ENCODE peak calls at places on chromosomes 4 and X, in four cellular contexts. One of them, this sample, is unnamed.

GRCh38 chr4:101183658-101184373 is 163.5 kb downstream of the PPP3CA start:
- DNase-seq in fibroblast of mammary gland: peak; percentile 34
- DNase-seq in natural killer cell: no peak
- DNase-seq in mesothelial cell of epicardium: no peak
- DNase-seq in this sample: no peak

GRCh38 chr4:8700576-8700975 is 108.0 kb downstream of the CPZ start:
- DNase-seq in fibroblast of mammary gland: no peak
- DNase-seq in natural killer cell: no peak
- DNase-seq in mesothelial cell of epicardium: peak; percentile 5
- DNase-seq in this sample: no peak

GRCh38 chr4:7762376-7763040 is 177.2 kb downstream of the AFAP1 start:
- DNase-seq in mesothelial cell of epicardium: no peak
- DNase-seq in natural killer cell: no peak
- DNase-seq in fibroblast of mammary gland: no peak
- DNase-seq in this sample: no peak

GRCh38 chr4:156609421-156609820 is 362.2 kb downstream of the PDGFC start:
- DNase-seq in natural killer cell: no peak
- DNase-seq in mesothelial cell of epicardium: no peak
- DNase-seq in fibroblast of mammary gland: no peak
- DNase-seq in this sample: no peak

GRCh38 chr4:168631241-168632151 is 134.6 kb downstream of the PALLD start:
- DNase-seq in natural killer cell: no peak
- DNase-seq in fibroblast of mammary gland: peak; percentile 38
- DNase-seq in mesothelial cell of epicardium: peak; percentile 87
- DNase-seq in this sample: peak; percentile 75

GRCh38 chr4:33107813-33108212 is 2387.6 kb downstream of the PCDH7 start:
- DNase-seq in fibroblast of mammary gland: peak; percentile 56
- DNase-seq in natural killer cell: no peak
- DNase-seq in mesothelial cell of epicardium: no peak
- DNase-seq in this sample: no peak

GRCh38 chr4:47929682-47930201 is 15.4 kb upstream of the NFXL1 start:
- DNase-seq in natural killer cell: no peak
- DNase-seq in mesothelial cell of epicardium: no peak
- DNase-seq in fibroblast of mammary gland: no peak
- DNase-seq in this sample: no peak

GRCh38 chr4:121155893-121156292 is 8.2 kb downstream of the TNIP3 start:
- DNase-seq in natural killer cell: no peak
- DNase-seq in fibroblast of mammary gland: peak; percentile 92
- DNase-seq in mesothelial cell of epicardium: no peak
- DNase-seq in this sample: no peak

GRCh38 chr4:169105620-169106019 is 95.6 kb upstream of the CBR4 start:
- DNase-seq in natural killer cell: no peak
- DNase-seq in mesothelial cell of epicardium: no peak
- DNase-seq in fibroblast of mammary gland: no peak
- DNase-seq in this sample: no peak

GRCh38 chr4:152247271-152247975 is 288.5 kb downstream of the FBXW7 start:
- DNase-seq in natural killer cell: no peak
- DNase-seq in fibroblast of mammary gland: no peak
- DNase-seq in mesothelial cell of epicardium: no peak
- DNase-seq in this sample: no peak

GRCh38 chrX:133776072-133776471 is 209.3 kb downstream of the GPC3 start:
- DNase-seq in fibroblast of mammary gland: no peak
- DNase-seq in natural killer cell: no peak
- DNase-seq in mesothelial cell of epicardium: no peak
- DNase-seq in this sample: no peak

GRCh38 chrX:118974088-118974907 is at the start of gene LONRF3:
- DNase-seq in natural killer cell: peak; percentile 72
- DNase-seq in mesothelial cell of epicardium: peak; percentile 52
- DNase-seq in fibroblast of mammary gland: peak; percentile 42
- DNase-seq in this sample: no peak

GRCh38 chr4:78169728-78170127 is 112.6 kb downstream of the FRAS1 start:
- DNase-seq in mesothelial cell of epicardium: no peak
- DNase-seq in fibroblast of mammary gland: no peak
- DNase-seq in natural killer cell: no peak
- DNase-seq in this sample: no peak

GRCh38 chr4:16857425-16857824 is 41.0 kb downstream of the LDB2 start:
- DNase-seq in fibroblast of mammary gland: no peak
- DNase-seq in natural killer cell: no peak
- DNase-seq in mesothelial cell of epicardium: no peak
- DNase-seq in this sample: no peak

GRCh38 chr4:94650690-94651089 is 107.1 kb upstream of the BMPR1B start:
- DNase-seq in fibroblast of mammary gland: peak; percentile 31
- DNase-seq in mesothelial cell of epicardium: no peak
- DNase-seq in natural killer cell: no peak
- DNase-seq in this sample: no peak

GRCh38 chrX:13270360-13270759 is 49.5 kb downstream of the ATXN3L start:
- DNase-seq in fibroblast of mammary gland: no peak
- DNase-seq in natural killer cell: no peak
- DNase-seq in mesothelial cell of epicardium: no peak
- DNase-seq in this sample: no peak

GRCh38 chr4:24434193-24434728 is 150.1 kb downstream of the DHX15 start:
- DNase-seq in natural killer cell: no peak
- DNase-seq in mesothelial cell of epicardium: no peak
- DNase-seq in fibroblast of mammary gland: no peak
- DNase-seq in this sample: no peak

GRCh38 chr4:131366724-131367123 is 1782.4 kb upstream of the PCDH10 start:
- DNase-seq in mesothelial cell of epicardium: no peak
- DNase-seq in fibroblast of mammary gland: no peak
- DNase-seq in natural killer cell: no peak
- DNase-seq in this sample: no peak

GRCh38 chr4:93495346-93495745 is 333.2 kb upstream of the ATOH1 start:
- DNase-seq in natural killer cell: no peak
- DNase-seq in mesothelial cell of epicardium: no peak
- DNase-seq in fibroblast of mammary gland: no peak
- DNase-seq in this sample: no peak

GRCh38 chrX:2614911-2615310 is 76.2 kb upstream of the CD99 start:
- DNase-seq in mesothelial cell of epicardium: no peak
- DNase-seq in natural killer cell: no peak
- DNase-seq in fibroblast of mammary gland: peak; percentile 83
- DNase-seq in this sample: no peak

GRCh38 chrX:2610246-2611170 is 80.6 kb upstream of the CD99 start:
- DNase-seq in fibroblast of mammary gland: no peak
- DNase-seq in mesothelial cell of epicardium: no peak
- DNase-seq in natural killer cell: no peak
- DNase-seq in this sample: no peak

GRCh38 chrX:2607113-2607512 is 84.0 kb upstream of the CD99 start:
- DNase-seq in mesothelial cell of epicardium: no peak
- DNase-seq in fibroblast of mammary gland: no peak
- DNase-seq in natural killer cell: no peak
- DNase-seq in this sample: no peak

GRCh38 chrX:2608638-2609430 is 82.3 kb upstream of the CD99 start:
- DNase-seq in mesothelial cell of epicardium: peak; percentile 87
- DNase-seq in natural killer cell: peak; percentile 68
- DNase-seq in fibroblast of mammary gland: peak; percentile 68
- DNase-seq in this sample: peak; percentile 80

GRCh38 chrX:2609431-2610238 is 81.5 kb upstream of the CD99 start:
- DNase-seq in fibroblast of mammary gland: peak; percentile 24
- DNase-seq in mesothelial cell of epicardium: no peak
- DNase-seq in natural killer cell: no peak
- DNase-seq in this sample: no peak
- TF ChIP-seq CTCF in fibroblast of mammary gland: no peak
- TF ChIP-seq CTCF in mesothelial cell of epicardium: no peak
- TF ChIP-seq CTCF in natural killer cell: no peak
- TF ChIP-seq CTCF in this sample: peak; percentile 42

DNA sequence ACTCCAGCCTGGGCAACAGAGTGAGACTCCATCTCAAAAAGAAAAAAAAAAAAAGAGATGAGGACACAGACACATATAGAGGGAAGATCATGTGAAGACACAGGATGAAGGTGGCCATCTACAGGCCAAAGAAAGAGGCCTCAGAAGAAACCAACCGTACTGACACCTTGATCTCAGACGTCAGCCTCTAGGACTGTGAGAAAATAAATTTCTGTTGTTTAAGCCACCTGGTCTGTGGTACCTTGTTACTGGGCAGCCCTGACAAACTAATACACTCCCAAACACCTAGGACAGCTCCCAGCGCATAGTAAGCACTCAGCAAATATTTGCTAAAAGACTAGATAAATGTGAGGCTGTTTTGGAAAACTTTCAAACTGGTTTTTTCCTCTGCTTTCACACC is 59.2 kb upstream of the SMIM10 start:
- DNase-seq in fibroblast of mammary gland: no peak
- DNase-seq in natural killer cell: no peak
- DNase-seq in mesothelial cell of epicardium: no peak
- DNase-seq in this sample: no peak
- TF ChIP-seq CTCF in fibroblast of mammary gland: no peak
- TF ChIP-seq CTCF in natural killer cell: no peak
- TF ChIP-seq CTCF in mesothelial cell of epicardium: no peak
- TF ChIP-seq CTCF in this sample: no peak

DNA sequence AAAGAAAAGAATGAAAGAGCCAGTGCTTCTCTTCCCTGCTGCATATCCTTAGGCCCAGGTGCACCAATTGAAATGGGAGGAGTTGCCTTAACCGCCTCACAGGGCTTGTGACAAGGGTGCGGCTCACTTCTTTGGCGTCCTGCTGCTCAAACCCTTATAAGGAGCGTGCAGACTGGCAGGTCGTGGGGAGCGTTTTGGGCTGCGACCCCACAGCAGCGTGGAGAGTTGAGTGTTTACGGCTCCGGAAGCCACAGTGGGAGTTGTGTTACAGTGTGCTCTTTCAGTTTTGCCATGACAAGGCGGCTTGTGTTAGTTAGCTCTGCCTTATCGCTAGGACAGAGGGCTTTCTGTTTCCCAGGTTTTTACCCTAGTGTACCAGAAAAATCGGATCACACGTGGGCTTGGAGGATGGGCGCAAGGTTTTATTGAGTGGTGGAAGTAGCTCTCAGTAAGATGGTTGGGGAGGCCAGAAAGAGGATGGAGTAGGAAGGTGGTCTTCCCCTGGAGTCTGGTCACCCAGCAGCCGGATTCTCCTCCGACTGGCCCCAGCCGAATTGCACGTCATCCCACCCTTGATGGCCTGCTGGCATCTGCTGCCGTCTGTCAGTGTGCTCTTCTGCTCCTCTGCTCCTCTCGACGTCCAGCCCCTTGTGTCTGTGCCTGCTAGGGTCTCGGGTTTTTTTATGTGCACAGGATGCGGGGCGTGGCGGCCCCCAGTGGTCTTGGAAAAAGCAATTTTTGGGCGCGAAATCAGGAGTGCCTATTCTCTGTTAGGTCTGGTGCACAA is 718.9 kb downstream of the ARAP2 start:
- DNase-seq in natural killer cell: no peak
- DNase-seq in mesothelial cell of epicardium: no peak
- DNase-seq in fibroblast of mammary gland: no peak
- DNase-seq in this sample: no peak
- TF ChIP-seq CTCF in natural killer cell: no peak
- TF ChIP-seq CTCF in mesothelial cell of epicardium: no peak
- TF ChIP-seq CTCF in fibroblast of mammary gland: no peak
- TF ChIP-seq CTCF in this sample: no peak

GRCh38 chrX:114717921-114718320 is 134.0 kb downstream of the HTR2C start:
- DNase-seq in natural killer cell: no peak
- DNase-seq in fibroblast of mammary gland: no peak
- DNase-seq in mesothelial cell of epicardium: peak; percentile 46
- DNase-seq in this sample: peak; percentile 17
- TF ChIP-seq CTCF in natural killer cell: no peak
- TF ChIP-seq CTCF in fibroblast of mammary gland: peak; percentile 5
- TF ChIP-seq CTCF in mesothelial cell of epicardium: peak; percentile 54
- TF ChIP-seq CTCF in this sample: peak; percentile 81

GRCh38 chr4:10622728-10623127 is 61.8 kb downstream of the CLNK start:
- DNase-seq in fibroblast of mammary gland: no peak
- DNase-seq in mesothelial cell of epicardium: no peak
- DNase-seq in natural killer cell: no peak
- DNase-seq in this sample: no peak
- TF ChIP-seq CTCF in fibroblast of mammary gland: peak; percentile 45
- TF ChIP-seq CTCF in mesothelial cell of epicardium: no peak
- TF ChIP-seq CTCF in natural killer cell: no peak
- TF ChIP-seq CTCF in this sample: peak; percentile 8

DNA sequence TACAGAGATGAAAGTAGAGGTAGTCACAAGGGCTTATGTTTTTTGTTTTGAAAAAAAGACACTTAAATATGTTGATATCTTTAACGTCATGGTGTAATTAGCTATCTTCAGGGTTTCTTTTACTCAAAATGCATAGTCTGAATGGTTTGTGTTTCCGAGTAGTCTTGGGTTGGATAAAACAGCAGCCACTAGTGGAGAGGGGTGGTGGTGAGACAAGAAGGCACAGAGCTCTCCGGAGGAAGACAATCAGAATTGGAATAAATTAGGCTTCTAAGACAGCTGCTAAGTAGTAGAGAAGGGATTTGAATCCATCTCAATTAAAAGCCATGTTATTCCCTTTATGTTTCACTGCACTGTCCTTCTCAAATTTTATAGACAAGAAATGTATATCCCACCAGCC is 240.4 kb upstream of the VEGFC start:
- DNase-seq in natural killer cell: no peak
- DNase-seq in mesothelial cell of epicardium: no peak
- DNase-seq in fibroblast of mammary gland: no peak
- DNase-seq in this sample: no peak
- TF ChIP-seq CTCF in natural killer cell: no peak
- TF ChIP-seq CTCF in mesothelial cell of epicardium: no peak
- TF ChIP-seq CTCF in fibroblast of mammary gland: peak; percentile 12
- TF ChIP-seq CTCF in this sample: peak; percentile 16

GRCh38 chr4:142158980-142159379 is 522.6 kb downstream of the IL15 start:
- DNase-seq in natural killer cell: no peak
- DNase-seq in fibroblast of mammary gland: no peak
- DNase-seq in mesothelial cell of epicardium: no peak
- DNase-seq in this sample: no peak

GRCh38 chr4:142156246-142156645 is 519.9 kb downstream of the IL15 start:
- DNase-seq in natural killer cell: no peak
- DNase-seq in mesothelial cell of epicardium: no peak
- DNase-seq in fibroblast of mammary gland: no peak
- DNase-seq in this sample: no peak

GRCh38 chr4:142164767-142165500 is 528.6 kb downstream of the IL15 start:
- DNase-seq in fibroblast of mammary gland: peak; percentile 22
- DNase-seq in natural killer cell: no peak
- DNase-seq in mesothelial cell of epicardium: no peak
- DNase-seq in this sample: no peak

GRCh38 chr4:142161093-142161492 is 524.7 kb downstream of the IL15 start:
- DNase-seq in natural killer cell: no peak
- DNase-seq in mesothelial cell of epicardium: no peak
- DNase-seq in fibroblast of mammary gland: no peak
- DNase-seq in this sample: no peak

DNA sequence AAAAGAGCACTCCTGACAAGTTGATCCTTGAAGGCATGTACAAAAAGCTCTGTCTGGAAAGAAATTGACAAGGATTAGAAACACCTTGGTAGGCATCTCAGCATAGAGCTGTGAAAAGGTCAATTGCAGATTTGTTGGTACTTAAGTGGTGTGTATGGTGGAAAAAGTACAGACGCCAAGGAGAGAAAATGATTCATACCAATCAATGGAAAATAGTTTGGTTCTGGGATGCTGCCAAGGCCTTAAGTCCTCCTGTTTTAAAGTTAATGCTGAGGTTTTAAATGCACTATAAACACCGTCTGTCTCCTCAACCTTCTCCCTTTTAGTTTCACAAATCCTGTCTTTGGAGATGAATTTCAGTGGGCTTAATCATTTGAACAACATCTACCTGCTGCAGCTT is 524.1 kb downstream of the IL15 start:
- DNase-seq in fibroblast of mammary gland: peak; percentile 15
- DNase-seq in mesothelial cell of epicardium: no peak
- DNase-seq in natural killer cell: no peak
- DNase-seq in this sample: no peak
- TF ChIP-seq CTCF in fibroblast of mammary gland: no peak
- TF ChIP-seq CTCF in mesothelial cell of epicardium: no peak
- TF ChIP-seq CTCF in natural killer cell: no peak
- TF ChIP-seq CTCF in this sample: no peak

This sample was measured in progenitor cell of endocrine pancreas.